ENCODE peak calls at places on chromosomes 4 and X, in seven cellular contexts. One of them, this sample, is unnamed.

GRCh38 chr4:176841730-176842129 is 49.0 kb upstream of the VEGFC start:
- DNase-seq in DMS153: no peak
- DNase-seq in T-helper 1 cell: no peak
- DNase-seq in stromal cell of bone marrow: no peak
- DNase-seq in HT1080: peak; percentile 67
- DNase-seq in NCI-H2081: no peak
- DNase-seq in iris pigment epithelial cell: peak; percentile 89
- DNase-seq in this sample: peak; percentile 80

GRCh38 chr4:56181140-56181950 is 205.9 kb downstream of the AASDH start:
- DNase-seq in DMS153: no peak
- DNase-seq in T-helper 1 cell: peak; percentile 59
- DNase-seq in HT1080: peak; percentile 32
- DNase-seq in iris pigment epithelial cell: peak; percentile 64
- DNase-seq in stromal cell of bone marrow: no peak
- DNase-seq in NCI-H2081: no peak
- DNase-seq in this sample: peak; percentile 46

GRCh38 chr4:129972257-129972656 is 876.3 kb downstream of the C4orf33 start:
- DNase-seq in DMS153: peak; percentile 16
- DNase-seq in iris pigment epithelial cell: no peak
- DNase-seq in HT1080: no peak
- DNase-seq in stromal cell of bone marrow: no peak
- DNase-seq in NCI-H2081: no peak
- DNase-seq in T-helper 1 cell: no peak
- DNase-seq in this sample: no peak

GRCh38 chrX:94635003-94635402 is 961.0 kb downstream of the FAM133A start:
- DNase-seq in HT1080: no peak
- DNase-seq in DMS153: no peak
- DNase-seq in stromal cell of bone marrow: no peak
- DNase-seq in iris pigment epithelial cell: no peak
- DNase-seq in NCI-H2081: no peak
- DNase-seq in T-helper 1 cell: no peak
- DNase-seq in this sample: no peak

GRCh38 chr4:110508827-110509446 is 33.0 kb downstream of the ENPEP start:
- DNase-seq in iris pigment epithelial cell: peak; percentile 49
- DNase-seq in NCI-H2081: no peak
- DNase-seq in DMS153: no peak
- DNase-seq in HT1080: peak; percentile 20
- DNase-seq in T-helper 1 cell: no peak
- DNase-seq in stromal cell of bone marrow: peak; percentile 31
- DNase-seq in this sample: peak; percentile 70

GRCh38 chr4:6324999-6325790 is 55.5 kb downstream of the WFS1 start:
- DNase-seq in HT1080: peak; percentile 63
- DNase-seq in iris pigment epithelial cell: peak; percentile 8
- DNase-seq in DMS153: no peak
- DNase-seq in T-helper 1 cell: no peak
- DNase-seq in stromal cell of bone marrow: no peak
- DNase-seq in NCI-H2081: no peak
- DNase-seq in this sample: peak; percentile 30

GRCh38 chr4:140186651-140187315 is 32.8 kb upstream of the MAML3 start:
- DNase-seq in HT1080: peak; percentile 87
- DNase-seq in iris pigment epithelial cell: peak; percentile 72
- DNase-seq in stromal cell of bone marrow: peak; percentile 25
- DNase-seq in NCI-H2081: no peak
- DNase-seq in T-helper 1 cell: no peak
- DNase-seq in DMS153: peak; percentile 32
- DNase-seq in this sample: peak; percentile 59

GRCh38 chr4:139223682-139224317 is 46.8 kb upstream of the ELF2 start:
- DNase-seq in stromal cell of bone marrow: peak; percentile 77
- DNase-seq in NCI-H2081: no peak
- DNase-seq in T-helper 1 cell: peak; percentile 57
- DNase-seq in iris pigment epithelial cell: peak; percentile 79
- DNase-seq in DMS153: no peak
- DNase-seq in HT1080: peak; percentile 71
- DNase-seq in this sample: peak; percentile 88

GRCh38 chrX:13652256-13653021 is 502 bp upstream of the TCEANC start:
- DNase-seq in stromal cell of bone marrow: no peak
- DNase-seq in NCI-H2081: no peak
- DNase-seq in iris pigment epithelial cell: peak; percentile 95
- DNase-seq in DMS153: no peak
- DNase-seq in T-helper 1 cell: no peak
- DNase-seq in HT1080: peak; percentile 89
- DNase-seq in this sample: peak; percentile 79

GRCh38 chr4:94814237-94814636 is 56.5 kb downstream of the BMPR1B start:
- DNase-seq in T-helper 1 cell: no peak
- DNase-seq in DMS153: no peak
- DNase-seq in stromal cell of bone marrow: no peak
- DNase-seq in NCI-H2081: no peak
- DNase-seq in HT1080: no peak
- DNase-seq in iris pigment epithelial cell: no peak
- DNase-seq in this sample: no peak

GRCh38 chr4:145909331-145909730 is 29.3 kb downstream of the ZNF827 start:
- DNase-seq in stromal cell of bone marrow: no peak
- DNase-seq in iris pigment epithelial cell: no peak
- DNase-seq in DMS153: peak; percentile 92
- DNase-seq in T-helper 1 cell: no peak
- DNase-seq in HT1080: no peak
- DNase-seq in NCI-H2081: no peak
- DNase-seq in this sample: peak; percentile 64

GRCh38 chr4:110620352-110621327 is 2.2 kb downstream of the PITX2 start:
- DNase-seq in T-helper 1 cell: no peak
- DNase-seq in iris pigment epithelial cell: peak; percentile 80
- DNase-seq in DMS153: no peak
- DNase-seq in HT1080: no peak
- DNase-seq in stromal cell of bone marrow: no peak
- DNase-seq in NCI-H2081: no peak
- DNase-seq in this sample: no peak

GRCh38 chr4:162644346-162644745 is 480.5 kb upstream of the FSTL5 start:
- DNase-seq in stromal cell of bone marrow: no peak
- DNase-seq in DMS153: no peak
- DNase-seq in HT1080: no peak
- DNase-seq in iris pigment epithelial cell: peak; percentile 23
- DNase-seq in NCI-H2081: no peak
- DNase-seq in T-helper 1 cell: no peak
- DNase-seq in this sample: no peak

GRCh38 chr4:24680746-24681145 is 96.4 kb upstream of the DHX15 start:
- DNase-seq in HT1080: no peak
- DNase-seq in NCI-H2081: no peak
- DNase-seq in stromal cell of bone marrow: no peak
- DNase-seq in T-helper 1 cell: no peak
- DNase-seq in iris pigment epithelial cell: no peak
- DNase-seq in DMS153: no peak
- DNase-seq in this sample: no peak

GRCh38 chrX:15143050-15143824 is 126.6 kb downstream of the ASB9 start:
- DNase-seq in iris pigment epithelial cell: peak; percentile 37
- DNase-seq in HT1080: peak; percentile 3
- DNase-seq in T-helper 1 cell: peak; percentile 42
- DNase-seq in NCI-H2081: peak; percentile 40
- DNase-seq in DMS153: peak; percentile 14
- DNase-seq in stromal cell of bone marrow: peak; percentile 10
- DNase-seq in this sample: peak; percentile 46

GRCh38 chrX:129876734-129877395 is 29.1 kb upstream of the UTP14A start:
- DNase-seq in T-helper 1 cell: no peak
- DNase-seq in NCI-H2081: no peak
- DNase-seq in HT1080: peak; percentile 68
- DNase-seq in DMS153: peak; percentile 95
- DNase-seq in stromal cell of bone marrow: peak; percentile 3
- DNase-seq in iris pigment epithelial cell: peak; percentile 61
- DNase-seq in this sample: peak; percentile 68